ENCODE peak calls at places on chromosomes 2 and 18, in ten cellular contexts. B is stomach, C is esophagus squamous epithelium, K is body of pancreas, Y is A549, R is sigmoid colon, W is ovary, V is Peyer's patch, Q is transverse colon, G is uterus. J is an unnamed sample.
A peak's percentile ranks its signal among the peaks of the same experiment; 100 is the strongest.

GRCh38 chr18:42183746-42184145 is 228.7 kb downstream of the PIK3C3 start:
- DNase-seq in B (no peak), C (no peak), K (no peak), Y (peak; percentile 7), R (no peak), W (no peak), V (no peak), Q (no peak), G (no peak), J (no peak)

GRCh38 chr2:186551323-186552050 is 38.4 kb upstream of the ITGAV start:
- DNase-seq in B (no peak), C (no peak), K (no peak), Y (no peak), R (no peak), W (no peak), V (no peak), Q (no peak), G (no peak), J (no peak)

GRCh38 chr2:199955007-199955338 is 318 bp downstream of the TYW5 start:
- DNase-seq in B (no peak), C (no peak), K (no peak), Y (no peak), R (no peak), W (no peak), V (no peak), Q (no peak), G (no peak), J (no peak)

GRCh38 chr2:39377226-39377939 is 59.7 kb downstream of the MAP4K3 start:
- DNase-seq in B (no peak), C (no peak), K (peak; percentile 23), Y (no peak), R (no peak), W (no peak), V (no peak), Q (peak; percentile 35), G (no peak), J (no peak)

GRCh38 chr2:220575963-220576362 is 948.5 kb downstream of the SLC4A3 start:
- DNase-seq in B (no peak), C (no peak), K (no peak), Y (no peak), R (no peak), W (no peak), V (no peak), Q (no peak), G (no peak), J (no peak)

GRCh38 chr2:12797815-12798214 is 81.1 kb downstream of the TRIB2 start:
- DNase-seq in B (no peak), C (no peak), K (no peak), Y (no peak), R (no peak), W (no peak), V (no peak), Q (no peak), G (no peak), J (no peak)

GRCh38 chr2:227805578-227805977 is 8.1 kb upstream of the CCL20 start:
- DNase-seq in B (no peak), C (no peak), K (peak; percentile 38), Y (no peak), R (no peak), W (no peak), V (peak; percentile 33), Q (no peak), G (no peak), J (peak; percentile 30)

GRCh38 chr2:152221870-152222269 is 46.3 kb upstream of the STAM2 start:
- DNase-seq in B (no peak), C (no peak), K (no peak), Y (no peak), R (no peak), W (no peak), V (no peak), Q (no peak), G (no peak), J (no peak)

GRCh38 chr18:35060092-35060491 is 18.9 kb downstream of the MAPRE2 start:
- DNase-seq in B (no peak), C (no peak), K (peak; percentile 25), Y (no peak), R (no peak), W (no peak), V (no peak), Q (no peak), G (no peak), J (no peak)

GRCh38 chr2:1773883-1774282 is 29.6 kb upstream of the PXDN start:
- DNase-seq in B (peak; percentile 5), C (no peak), K (no peak), Y (no peak), R (no peak), W (no peak), V (no peak), Q (no peak), G (no peak), J (no peak)

GRCh38 chr2:238247841-238248440 is 8.1 kb upstream of the HES6 start:
- DNase-seq in B (no peak), C (no peak), K (no peak), Y (no peak), R (peak; percentile 43), W (no peak), V (no peak), Q (no peak), G (no peak), J (no peak)

GRCh38 chr18:23356915-23357421 is 96.1 kb upstream of the RIOK3 start:
- DNase-seq in B (no peak), C (no peak), K (peak; percentile 10), Y (no peak), R (no peak), W (no peak), V (no peak), Q (no peak), G (no peak), J (peak; percentile 27)

GRCh38 chr2:236239276-236240065 is 24.7 kb downstream of the ASB18 start:
- DNase-seq in B (no peak), C (no peak), K (no peak), Y (no peak), R (no peak), W (no peak), V (no peak), Q (no peak), G (no peak), J (no peak)

DNA sequence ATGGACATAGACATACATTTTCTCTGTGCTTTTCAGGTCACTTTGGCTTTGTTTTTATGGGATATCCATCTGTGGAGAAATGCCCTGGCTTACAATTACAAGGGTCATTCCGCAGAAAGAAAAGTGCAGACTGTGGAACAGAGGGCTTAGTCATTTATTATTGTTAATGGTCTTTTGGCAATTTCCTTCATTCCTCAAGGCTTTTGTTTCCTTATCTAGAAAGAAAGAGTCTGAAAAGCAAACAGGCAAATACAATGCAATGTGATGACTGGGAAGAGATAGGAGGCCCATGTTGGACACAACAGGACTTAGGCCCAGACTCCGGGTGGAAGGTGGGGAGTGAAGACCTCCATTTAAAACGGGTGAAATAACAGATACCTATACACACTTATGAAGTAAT is 129.5 kb upstream of the CAVIN2 start:
- DNase-seq in B (no peak), C (no peak), K (no peak), Y (no peak), R (no peak), W (no peak), V (no peak), Q (no peak), G (no peak), J (no peak)
- TF ChIP-seq POLR2A in B (no peak), C (no peak), K (no peak), Y (no peak), R (no peak), W (no peak), V (no peak), Q (no peak), G (no peak), J (no peak)

GRCh38 chr2:74835831-74836674 is 2.1 kb downstream of the HK2 start:
- DNase-seq in B (no peak), C (no peak), K (no peak), Y (peak; percentile 84), R (no peak), W (no peak), V (peak; percentile 37), Q (no peak), G (no peak), J (peak; percentile 32)
- TF ChIP-seq CTCF in B (no peak), C (peak; percentile 60), K (peak; percentile 61), Y (peak; percentile 56), R (peak; percentile 43), W (peak; percentile 47), V (peak; percentile 84), Q (peak; percentile 79), G (peak; percentile 32), J (peak; percentile 72)

GRCh38 chr2:74497777-74498499 is 1.5 kb downstream of the LBX2 start:
- DNase-seq in B (peak; percentile 34), C (no peak), K (no peak), Y (no peak), R (no peak), W (no peak), V (no peak), Q (peak; percentile 36), G (no peak), J (no peak)

GRCh38 chr2:74498500-74499268 is 719 bp downstream of the LBX2 start:
- DNase-seq in B (peak; percentile 40), C (no peak), K (no peak), Y (no peak), R (no peak), W (no peak), V (no peak), Q (peak; percentile 33), G (no peak), J (no peak)

GRCh38 chr2:74499269-74499939 is at the start of gene LBX2:
- DNase-seq in B (no peak), C (no peak), K (no peak), Y (no peak), R (no peak), W (no peak), V (no peak), Q (no peak), G (no peak), J (peak; percentile 39)

GRCh38 chr2:74495440-74495839 is 4.0 kb downstream of the LBX2 start:
- DNase-seq in B (no peak), C (no peak), K (no peak), Y (no peak), R (no peak), W (no peak), V (no peak), Q (no peak), G (no peak), J (no peak)

GRCh38 chr2:74496997-74497776 is 2.2 kb downstream of the LBX2 start:
- DNase-seq in B (no peak), C (no peak), K (no peak), Y (no peak), R (no peak), W (no peak), V (no peak), Q (no peak), G (no peak), J (no peak)
- TF ChIP-seq POLR2A in B (no peak), C (no peak), K (no peak), Y (no peak), R (no peak), W (no peak), V (no peak), Q (no peak), G (no peak), J (no peak)

GRCh38 chr18:39737869-39738268 is 2172.3 kb upstream of the CELF4 start:
- DNase-seq in B (no peak), C (no peak), K (no peak), Y (no peak), R (no peak), W (no peak), V (no peak), Q (no peak), G (no peak), J (no peak)

DNA sequence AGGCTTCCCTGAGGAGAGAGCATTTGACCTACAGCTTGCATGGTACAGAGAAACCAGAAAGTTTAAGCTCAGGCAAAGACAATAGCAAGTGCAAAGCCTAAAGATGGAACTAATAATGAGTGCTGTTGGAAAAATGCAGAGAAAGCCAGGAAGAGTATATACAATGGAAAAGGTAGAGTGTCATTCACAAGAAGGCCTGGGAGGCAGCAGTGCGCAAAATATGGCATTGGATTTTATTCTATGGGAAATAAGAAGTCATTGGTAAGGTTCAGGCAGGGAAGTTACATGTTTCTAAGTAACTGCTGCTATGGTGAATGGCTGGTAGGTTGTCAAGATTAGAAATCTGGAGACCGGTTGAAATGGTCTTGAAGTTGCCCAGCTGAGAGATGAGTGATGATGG is 2167.3 kb upstream of the CELF4 start:
- DNase-seq in B (no peak), C (no peak), K (no peak), Y (no peak), R (no peak), W (no peak), V (no peak), Q (no peak), G (no peak), J (no peak)
- TF ChIP-seq CTCF in B (no peak), C (no peak), K (no peak), Y (no peak), R (no peak), W (no peak), V (peak; percentile 28), Q (no peak), G (no peak), J (no peak)

J was measured in testis.